ENCODE peak calls at places on chromosomes 11 and 22, in four cellular contexts. One of them, this sample, is unnamed.

GRCh38 chr11:71198823-71199165 is 53.6 kb downstream of the SHANK2 start:
- DNase-seq in brain microvascular endothelial cell: no peak
- DNase-seq in astrocyte of the spinal cord: no peak
- DNase-seq in CD14-positive monocyte: no peak
- DNase-seq in this sample: peak; percentile 70

GRCh38 chr11:102225689-102226562 is 91.4 kb upstream of the BIRC3 start:
- DNase-seq in brain microvascular endothelial cell: peak; percentile 97
- DNase-seq in astrocyte of the spinal cord: peak; percentile 97
- DNase-seq in CD14-positive monocyte: no peak
- DNase-seq in this sample: no peak

GRCh38 chr11:17478064-17478463 is 1.4 kb upstream of the ABCC8 start:
- DNase-seq in brain microvascular endothelial cell: no peak
- DNase-seq in astrocyte of the spinal cord: no peak
- DNase-seq in CD14-positive monocyte: no peak
- DNase-seq in this sample: no peak

GRCh38 chr11:58582437-58582836 is 3.6 kb downstream of the ZFP91 start:
- DNase-seq in brain microvascular endothelial cell: no peak
- DNase-seq in astrocyte of the spinal cord: no peak
- DNase-seq in CD14-positive monocyte: no peak
- DNase-seq in this sample: no peak

GRCh38 chr11:120180571-120181445 is 30.0 kb upstream of the OAF start:
- DNase-seq in brain microvascular endothelial cell: peak; percentile 31
- DNase-seq in astrocyte of the spinal cord: peak; percentile 27
- DNase-seq in CD14-positive monocyte: no peak
- DNase-seq in this sample: no peak

GRCh38 chr22:20088263-20088648 is 8.2 kb downstream of the DGCR8 start:
- DNase-seq in brain microvascular endothelial cell: no peak
- DNase-seq in astrocyte of the spinal cord: no peak
- DNase-seq in CD14-positive monocyte: peak; percentile 26
- DNase-seq in this sample: no peak

GRCh38 chr11:38043060-38043459 is 1445.0 kb upstream of the RAG2 start:
- DNase-seq in brain microvascular endothelial cell: no peak
- DNase-seq in astrocyte of the spinal cord: no peak
- DNase-seq in CD14-positive monocyte: no peak
- DNase-seq in this sample: no peak

GRCh38 chr11:70387564-70387963 is 10.8 kb upstream of the CTTN start:
- DNase-seq in brain microvascular endothelial cell: no peak
- DNase-seq in astrocyte of the spinal cord: no peak
- DNase-seq in CD14-positive monocyte: no peak
- DNase-seq in this sample: peak; percentile 22

GRCh38 chr11:16925495-16926065 is 88.6 kb downstream of the PLEKHA7 start:
- DNase-seq in brain microvascular endothelial cell: peak; percentile 7
- DNase-seq in astrocyte of the spinal cord: peak; percentile 29
- DNase-seq in CD14-positive monocyte: no peak
- DNase-seq in this sample: no peak

GRCh38 chr11:122215244-122215992 is 99.4 kb upstream of the BLID start:
- DNase-seq in brain microvascular endothelial cell: peak; percentile 98
- DNase-seq in astrocyte of the spinal cord: peak; percentile 84
- DNase-seq in CD14-positive monocyte: peak; percentile 51
- DNase-seq in this sample: no peak

DNA sequence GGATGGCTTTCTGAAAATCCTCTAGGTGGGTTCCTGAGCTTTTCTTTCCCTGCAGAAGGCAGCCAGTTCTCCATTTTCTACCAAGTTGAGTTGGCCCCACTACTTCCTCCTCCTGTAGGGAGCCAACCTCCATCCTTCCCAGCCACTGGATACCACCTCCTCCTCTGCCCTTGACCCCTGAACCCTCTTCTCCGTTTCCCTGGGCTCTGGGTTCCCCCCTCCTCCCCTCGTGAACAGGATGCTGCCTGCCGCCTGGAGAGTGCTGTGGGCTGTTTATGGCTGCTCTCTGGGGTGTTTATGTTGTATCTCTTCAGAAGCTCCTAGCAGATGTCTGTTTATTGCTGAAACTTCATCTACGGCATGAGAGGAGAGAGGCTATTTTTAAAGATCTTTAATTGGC is 8.6 kb downstream of the MICAL2 start:
- DNase-seq in brain microvascular endothelial cell: no peak
- DNase-seq in astrocyte of the spinal cord: no peak
- DNase-seq in CD14-positive monocyte: no peak
- DNase-seq in this sample: no peak
- TF ChIP-seq CTCF in brain microvascular endothelial cell: peak; percentile 27
- TF ChIP-seq CTCF in astrocyte of the spinal cord: no peak
- TF ChIP-seq CTCF in CD14-positive monocyte: no peak
- TF ChIP-seq CTCF in this sample: peak; percentile 35

GRCh38 chr11:1827931-1828330 is 6.9 kb upstream of the SYT8 start:
- DNase-seq in brain microvascular endothelial cell: no peak
- DNase-seq in astrocyte of the spinal cord: no peak
- DNase-seq in CD14-positive monocyte: no peak
- DNase-seq in this sample: peak; percentile 81

GRCh38 chr11:1827095-1827797 is 7.5 kb upstream of the SYT8 start:
- DNase-seq in brain microvascular endothelial cell: peak; percentile 66
- DNase-seq in astrocyte of the spinal cord: peak; percentile 83
- DNase-seq in CD14-positive monocyte: no peak
- DNase-seq in this sample: peak; percentile 98

GRCh38 chr11:1825785-1826451 is 8.9 kb upstream of the SYT8 start:
- DNase-seq in brain microvascular endothelial cell: no peak
- DNase-seq in astrocyte of the spinal cord: no peak
- DNase-seq in CD14-positive monocyte: no peak
- DNase-seq in this sample: peak; percentile 92

GRCh38 chr11:1825039-1825740 is 9.6 kb upstream of the SYT8 start:
- DNase-seq in brain microvascular endothelial cell: no peak
- DNase-seq in astrocyte of the spinal cord: no peak
- DNase-seq in CD14-positive monocyte: no peak
- DNase-seq in this sample: peak; percentile 87

GRCh38 chr11:1826552-1827094 is 8.2 kb upstream of the SYT8 start:
- DNase-seq in brain microvascular endothelial cell: peak; percentile 67
- DNase-seq in astrocyte of the spinal cord: peak; percentile 83
- DNase-seq in CD14-positive monocyte: no peak
- DNase-seq in this sample: peak; percentile 93
- TF ChIP-seq CTCF in brain microvascular endothelial cell: peak; percentile 67
- TF ChIP-seq CTCF in astrocyte of the spinal cord: peak; percentile 38
- TF ChIP-seq CTCF in CD14-positive monocyte: no peak
- TF ChIP-seq CTCF in this sample: peak; percentile 73

DNA sequence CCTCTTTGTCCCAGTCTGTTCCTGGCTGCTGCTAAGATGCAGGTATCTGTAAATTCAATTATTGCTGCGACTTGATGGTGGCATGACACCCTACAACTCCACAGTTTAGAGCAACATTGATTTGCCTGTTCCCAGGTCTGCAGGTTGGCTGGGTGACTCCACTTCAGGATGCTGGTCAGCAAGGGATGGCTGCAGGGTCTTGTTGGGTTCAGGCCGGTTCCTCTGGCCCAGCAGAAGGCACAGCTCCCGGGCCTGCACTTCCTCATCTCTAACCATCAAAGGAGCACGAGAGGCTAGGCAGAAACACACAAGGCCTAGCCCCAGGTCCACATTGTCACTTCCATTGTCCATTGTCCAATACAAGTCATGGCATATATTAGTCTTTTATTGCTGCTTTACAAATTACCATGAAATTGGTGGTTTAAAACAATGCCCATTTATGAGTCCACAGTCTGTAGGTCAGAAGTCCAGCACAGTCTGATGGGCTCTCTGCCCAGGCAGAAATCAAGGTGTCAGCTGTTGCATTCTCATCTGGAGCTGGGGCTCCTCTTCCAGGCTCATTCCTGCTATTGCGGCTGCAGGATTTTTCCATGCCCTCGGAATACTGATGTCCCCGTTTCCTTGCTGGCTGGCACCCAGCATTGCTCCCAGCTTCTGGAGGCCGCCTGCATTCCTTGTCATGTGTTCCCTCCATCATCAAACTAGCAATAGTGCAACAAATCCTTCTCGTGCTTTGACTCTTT is 96.6 kb upstream of the LMO1 start:
- DNase-seq in brain microvascular endothelial cell: no peak
- DNase-seq in astrocyte of the spinal cord: no peak
- DNase-seq in CD14-positive monocyte: no peak
- DNase-seq in this sample: no peak
- TF ChIP-seq CTCF in brain microvascular endothelial cell: no peak
- TF ChIP-seq CTCF in astrocyte of the spinal cord: no peak
- TF ChIP-seq CTCF in CD14-positive monocyte: no peak
- TF ChIP-seq CTCF in this sample: no peak

DNA sequence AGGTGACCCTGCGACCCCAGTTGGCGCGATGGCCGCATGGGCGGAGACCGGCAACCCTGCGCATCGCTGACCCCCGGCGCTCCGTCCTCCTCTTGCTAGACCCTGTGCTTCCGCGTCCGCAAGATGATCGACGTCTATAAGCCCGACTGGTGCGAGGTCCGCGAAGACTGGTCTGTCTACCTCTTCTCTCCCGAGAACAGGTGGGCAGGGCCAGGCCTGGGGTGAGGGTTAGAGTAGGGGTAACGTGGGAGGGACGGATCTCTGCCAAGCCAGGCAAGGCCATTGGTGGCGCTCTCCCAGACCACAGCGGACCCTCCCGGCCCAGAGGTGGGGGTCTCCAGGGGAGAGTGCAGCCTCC is 92.1 kb downstream of the CACNA1I start:
- DNase-seq in brain microvascular endothelial cell: no peak
- DNase-seq in astrocyte of the spinal cord: no peak
- DNase-seq in CD14-positive monocyte: no peak
- DNase-seq in this sample: no peak
- TF ChIP-seq CTCF in brain microvascular endothelial cell: no peak
- TF ChIP-seq CTCF in astrocyte of the spinal cord: no peak
- TF ChIP-seq CTCF in CD14-positive monocyte: no peak
- TF ChIP-seq CTCF in this sample: no peak

DNA sequence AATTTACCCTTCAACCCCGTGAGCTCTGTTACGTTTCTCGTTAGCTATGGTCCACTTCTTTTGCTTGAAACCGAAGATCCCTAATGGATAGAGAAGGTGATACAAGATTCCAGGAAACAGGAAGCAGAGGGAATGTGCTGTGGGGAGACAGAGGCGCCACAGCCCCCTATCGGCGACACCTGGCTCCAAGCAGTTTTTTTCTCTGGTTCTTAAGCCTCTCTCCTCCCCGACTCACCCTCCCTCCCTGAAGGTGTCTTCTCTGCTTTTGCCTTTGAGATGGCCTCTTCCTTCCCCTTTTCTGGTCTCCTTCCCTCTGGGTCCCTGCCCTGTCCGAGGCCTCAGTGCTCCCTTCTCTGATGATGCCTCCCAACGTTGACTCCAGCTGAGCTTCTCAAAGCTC is 14.2 kb upstream of the APOBEC3A start:
- DNase-seq in brain microvascular endothelial cell: no peak
- DNase-seq in astrocyte of the spinal cord: no peak
- DNase-seq in CD14-positive monocyte: peak; percentile 65
- DNase-seq in this sample: no peak
- TF ChIP-seq CTCF in brain microvascular endothelial cell: peak; percentile 11
- TF ChIP-seq CTCF in astrocyte of the spinal cord: no peak
- TF ChIP-seq CTCF in CD14-positive monocyte: no peak
- TF ChIP-seq CTCF in this sample: no peak

GRCh38 chr22:25172153-25172552 is 27.5 kb upstream of the CRYBB3 start:
- DNase-seq in brain microvascular endothelial cell: no peak
- DNase-seq in astrocyte of the spinal cord: no peak
- DNase-seq in CD14-positive monocyte: no peak
- DNase-seq in this sample: no peak
- TF ChIP-seq CTCF in brain microvascular endothelial cell: peak; percentile 18
- TF ChIP-seq CTCF in astrocyte of the spinal cord: no peak
- TF ChIP-seq CTCF in CD14-positive monocyte: no peak
- TF ChIP-seq CTCF in this sample: peak; percentile 67

GRCh38 chr22:46029036-46029435 is 52.1 kb upstream of the WNT7B start:
- DNase-seq in brain microvascular endothelial cell: no peak
- DNase-seq in astrocyte of the spinal cord: no peak
- DNase-seq in CD14-positive monocyte: no peak
- DNase-seq in this sample: no peak

GRCh38 chr22:46028069-46028991 is 51.4 kb upstream of the WNT7B start:
- DNase-seq in brain microvascular endothelial cell: no peak
- DNase-seq in astrocyte of the spinal cord: no peak
- DNase-seq in CD14-positive monocyte: no peak
- DNase-seq in this sample: peak; percentile 72

GRCh38 chr22:46026907-46027218 is 49.9 kb upstream of the WNT7B start:
- DNase-seq in brain microvascular endothelial cell: no peak
- DNase-seq in astrocyte of the spinal cord: no peak
- DNase-seq in CD14-positive monocyte: no peak
- DNase-seq in this sample: no peak

GRCh38 chr22:46025973-46026906 is 49.3 kb upstream of the WNT7B start:
- DNase-seq in brain microvascular endothelial cell: no peak
- DNase-seq in astrocyte of the spinal cord: no peak
- DNase-seq in CD14-positive monocyte: no peak
- DNase-seq in this sample: peak; percentile 55

GRCh38 chr22:46027219-46028068 is 50.5 kb upstream of the WNT7B start:
- DNase-seq in brain microvascular endothelial cell: no peak
- DNase-seq in astrocyte of the spinal cord: no peak
- DNase-seq in CD14-positive monocyte: no peak
- DNase-seq in this sample: peak; percentile 79
- TF ChIP-seq CTCF in brain microvascular endothelial cell: no peak
- TF ChIP-seq CTCF in astrocyte of the spinal cord: no peak
- TF ChIP-seq CTCF in CD14-positive monocyte: peak; percentile 29
- TF ChIP-seq CTCF in this sample: no peak

GRCh38 chr11:134202661-134203060 is 21.1 kb downstream of the NCAPD3 start:
- DNase-seq in brain microvascular endothelial cell: no peak
- DNase-seq in astrocyte of the spinal cord: no peak
- DNase-seq in CD14-positive monocyte: no peak
- DNase-seq in this sample: no peak

GRCh38 chr11:134207538-134208239 is 16.1 kb downstream of the NCAPD3 start:
- DNase-seq in brain microvascular endothelial cell: no peak
- DNase-seq in astrocyte of the spinal cord: no peak
- DNase-seq in CD14-positive monocyte: no peak
- DNase-seq in this sample: no peak

GRCh38 chr11:134200688-134201087 is 23.1 kb downstream of the NCAPD3 start:
- DNase-seq in brain microvascular endothelial cell: no peak
- DNase-seq in astrocyte of the spinal cord: no peak
- DNase-seq in CD14-positive monocyte: no peak
- DNase-seq in this sample: no peak

GRCh38 chr11:134206185-134206584 is 17.6 kb downstream of the NCAPD3 start:
- DNase-seq in brain microvascular endothelial cell: no peak
- DNase-seq in astrocyte of the spinal cord: no peak
- DNase-seq in CD14-positive monocyte: no peak
- DNase-seq in this sample: no peak

GRCh38 chr11:134205729-134206128 is 18.0 kb downstream of the NCAPD3 start:
- DNase-seq in brain microvascular endothelial cell: no peak
- DNase-seq in astrocyte of the spinal cord: no peak
- DNase-seq in CD14-positive monocyte: no peak
- DNase-seq in this sample: no peak
- TF ChIP-seq CTCF in brain microvascular endothelial cell: no peak
- TF ChIP-seq CTCF in astrocyte of the spinal cord: no peak
- TF ChIP-seq CTCF in CD14-positive monocyte: no peak
- TF ChIP-seq CTCF in this sample: no peak

DNA sequence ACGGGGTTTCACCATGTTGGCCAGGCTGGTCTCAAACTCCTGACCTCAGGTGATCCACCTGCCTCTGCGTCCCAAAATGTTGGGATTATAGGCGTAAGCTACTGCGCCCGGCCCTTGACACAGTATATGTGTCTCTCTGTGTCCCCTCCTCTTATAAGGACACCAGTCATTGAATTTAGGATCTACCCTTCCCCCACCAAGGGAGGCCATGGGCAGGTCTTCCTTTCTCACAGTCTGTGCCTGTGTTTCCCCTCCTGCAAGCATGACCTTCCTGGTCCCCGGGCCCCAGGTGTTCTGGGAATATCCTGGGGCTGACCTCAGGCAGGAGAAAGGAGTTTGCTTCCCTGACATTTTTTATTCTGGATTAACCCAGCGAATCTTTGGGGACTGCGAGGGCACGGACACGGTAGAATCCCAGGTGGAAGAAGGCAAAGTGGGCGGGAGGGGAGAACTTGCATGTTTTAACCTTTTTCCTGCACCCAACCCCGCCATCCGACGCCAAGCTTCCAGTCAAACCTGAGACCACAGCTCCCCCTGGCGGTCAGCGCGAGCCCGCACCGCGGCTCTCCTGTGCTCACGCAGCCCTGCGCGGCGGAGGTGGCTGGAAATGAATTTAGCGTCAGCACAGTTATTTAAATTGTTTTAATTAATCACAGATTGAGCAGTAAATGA is 42.1 kb upstream of the ISX start:
- DNase-seq in brain microvascular endothelial cell: peak; percentile 14
- DNase-seq in astrocyte of the spinal cord: peak; percentile 6
- DNase-seq in CD14-positive monocyte: no peak
- DNase-seq in this sample: no peak
- TF ChIP-seq CTCF in brain microvascular endothelial cell: peak; percentile 88
- TF ChIP-seq CTCF in astrocyte of the spinal cord: peak; percentile 78
- TF ChIP-seq CTCF in CD14-positive monocyte: peak; percentile 92
- TF ChIP-seq CTCF in this sample: peak; percentile 98

GRCh38 chr11:76834151-76834550 is 26.6 kb upstream of the ACER3 start:
- DNase-seq in brain microvascular endothelial cell: no peak
- DNase-seq in astrocyte of the spinal cord: no peak
- DNase-seq in CD14-positive monocyte: no peak
- DNase-seq in this sample: no peak
- TF ChIP-seq CTCF in brain microvascular endothelial cell: no peak
- TF ChIP-seq CTCF in astrocyte of the spinal cord: no peak
- TF ChIP-seq CTCF in CD14-positive monocyte: no peak
- TF ChIP-seq CTCF in this sample: no peak

This sample was measured in chondrocyte.